ENCODE peak calls at places on chromosomes 6 and 20, in nine cellular contexts. A, P, Q, U, C, R, J, N and E are unnamed samples.

GRCh38 chr6:160974304-160974771 is 17.2 kb upstream of the MAP3K4 start:
- DNase-seq in A (peak), P (no peak), Q (peak), U (peak), C (peak), R (no peak), J (no peak), N (no peak), E (no peak)

GRCh38 chr6:159691133-159691962 is 1.7 kb downstream of the SOD2 start:
- DNase-seq in A (peak), P (no peak), Q (peak), U (peak), C (peak), R (peak), J (no peak), N (no peak), E (peak)

GRCh38 chr6:145272246-145272645 is 463.1 kb downstream of the EPM2A start:
- DNase-seq in A (no peak), P (no peak), Q (no peak), U (no peak), C (no peak), R (no peak), J (no peak), N (no peak), E (no peak)

GRCh38 chr20:20360464-20360863 is 7.4 kb upstream of the INSM1 start:
- DNase-seq in A (peak), P (no peak), Q (peak), U (peak), C (peak), R (peak), J (no peak), N (peak), E (peak)

GRCh38 chr6:436308-437041 is 44.9 kb downstream of the IRF4 start:
- DNase-seq in A (peak), P (no peak), Q (peak), U (no peak), C (peak), R (peak), J (no peak), N (no peak), E (no peak)

GRCh38 chr20:15496501-15497039 is 1076.7 kb downstream of the KIF16B start:
- DNase-seq in A (no peak), P (no peak), Q (no peak), U (no peak), C (no peak), R (no peak), J (no peak), N (no peak), E (no peak)

GRCh38 chr6:87747646-87748045 is 45.6 kb upstream of the AKIRIN2 start:
- DNase-seq in A (no peak), P (no peak), Q (no peak), U (no peak), C (no peak), R (peak), J (no peak), N (no peak), E (no peak)

GRCh38 chr6:108561742-108562502 is 1.2 kb downstream of the FOXO3 start:
- DNase-seq in A (no peak), P (peak), Q (no peak), U (peak), C (no peak), R (peak), J (no peak), N (no peak), E (no peak)

GRCh38 chr6:157989541-157990289 is 8.1 kb downstream of the SYNJ2 start:
- DNase-seq in A (peak), P (peak), Q (no peak), U (peak), C (peak), R (peak), J (no peak), N (no peak), E (no peak)

GRCh38 chr20:44728835-44729342 is 13.7 kb downstream of the CCN5 start:
- DNase-seq in A (peak), P (no peak), Q (no peak), U (peak), C (peak), R (peak), J (no peak), N (no peak), E (no peak)

GRCh38 chr20:23229989-23230388 is 120.6 kb upstream of the NXT1 start:
- DNase-seq in A (no peak), P (no peak), Q (no peak), U (no peak), C (no peak), R (no peak), J (no peak), N (no peak), E (no peak)

GRCh38 chr20:9059931-9060330 is 9.0 kb upstream of the PLCB4 start:
- DNase-seq in A (peak), P (no peak), Q (no peak), U (no peak), C (no peak), R (no peak), J (no peak), N (no peak), E (no peak)

GRCh38 chr6:144055121-144055931 is 40.0 kb downstream of the SF3B5 start:
- DNase-seq in A (no peak), P (no peak), Q (no peak), U (no peak), C (no peak), R (no peak), J (no peak), N (no peak), E (peak)

GRCh38 chr6:15793288-15793687 is 130.5 kb upstream of the DTNBP1 start:
- DNase-seq in A (peak), P (no peak), Q (peak), U (peak), C (peak), R (no peak), J (no peak), N (no peak), E (no peak)

GRCh38 chr6:38212579-38212978 is 393.1 kb downstream of the ZFAND3 start:
- DNase-seq in A (peak), P (no peak), Q (no peak), U (no peak), C (peak), R (no peak), J (no peak), N (no peak), E (no peak)

GRCh38 chr6:3617192-3617631 is 134.3 kb downstream of the PXDC1 start:
- DNase-seq in A (no peak), P (no peak), Q (no peak), U (no peak), C (no peak), R (no peak), J (no peak), N (no peak), E (no peak)

GRCh38 chr6:161228911-161229591 is 44.8 kb downstream of the AGPAT4 start:
- DNase-seq in A (peak), P (no peak), Q (peak), U (peak), C (peak), R (peak), J (no peak), N (no peak), E (peak)

GRCh38 chr6:43716099-43716498 is 28.5 kb upstream of the MRPS18A start:
- DNase-seq in A (peak), P (no peak), Q (no peak), U (no peak), C (peak), R (no peak), J (no peak), N (no peak), E (no peak)

GRCh38 chr6:12312736-12313135 is 22.6 kb downstream of the EDN1 start:
- DNase-seq in A (peak), P (no peak), Q (no peak), U (no peak), C (no peak), R (no peak), J (no peak), N (no peak), E (no peak)

GRCh38 chr6:136517002-136517401 is 33.2 kb downstream of the MAP7 start:
- DNase-seq in A (no peak), P (no peak), Q (no peak), U (peak), C (no peak), R (no peak), J (no peak), N (no peak), E (no peak)

GRCh38 chr6:110063864-110064263 is 85.8 kb downstream of the GPR6 start:
- DNase-seq in A (no peak), P (no peak), Q (no peak), U (no peak), C (no peak), R (peak), J (no peak), N (no peak), E (no peak)

GRCh38 chr6:160921095-160921494 is 70.5 kb upstream of the MAP3K4 start:
- DNase-seq in A (peak), P (no peak), Q (no peak), U (no peak), C (peak), R (no peak), J (no peak), N (no peak), E (no peak)

GRCh38 chr6:38131527-38131965 is 312.0 kb downstream of the ZFAND3 start:
- DNase-seq in A (peak), P (no peak), Q (peak), U (peak), C (peak), R (no peak), J (no peak), N (no peak), E (no peak)

GRCh38 chr6:145155411-145155810 is 579.9 kb downstream of the EPM2A start:
- DNase-seq in A (peak), P (no peak), Q (no peak), U (no peak), C (no peak), R (no peak), J (no peak), N (no peak), E (no peak)

GRCh38 chr20:63741354-63741675 is 1.7 kb downstream of the SLC2A4RG start:
- DNase-seq in A (no peak), P (no peak), Q (no peak), U (no peak), C (no peak), R (no peak), J (no peak), N (no peak), E (no peak)

GRCh38 chr6:41374618-41375590 is 39.5 kb downstream of the NCR2 start:
- DNase-seq in A (no peak), P (no peak), Q (no peak), U (no peak), C (no peak), R (no peak), J (no peak), N (no peak), E (no peak)

GRCh38 chr20:50200482-50201104 is 10.0 kb downstream of the CEBPB start:
- DNase-seq in A (no peak), P (no peak), Q (no peak), U (no peak), C (no peak), R (no peak), J (no peak), N (no peak), E (no peak)

GRCh38 chr6:72863106-72863505 is 241.2 kb downstream of the KCNQ5 start:
- DNase-seq in A (no peak), P (no peak), Q (no peak), U (no peak), C (no peak), R (no peak), J (no peak), N (no peak), E (no peak)

GRCh38 chr6:108736832-108737231 is 111.4 kb upstream of the ARMC2 start:
- DNase-seq in A (peak), P (no peak), Q (peak), U (peak), C (peak), R (peak), J (peak), N (no peak), E (no peak)

GRCh38 chr6:166489301-166490155 is 97.0 kb downstream of the RAMACL start:
- DNase-seq in A (no peak), P (no peak), Q (no peak), U (no peak), C (no peak), R (no peak), J (no peak), N (no peak), E (no peak)

GRCh38 chr20:20668639-20669038 is 43.8 kb downstream of the RALGAPA2 start:
- DNase-seq in A (peak), P (no peak), Q (no peak), U (no peak), C (peak), R (peak), J (no peak), N (peak), E (peak)

GRCh38 chr20:2767768-2768631 is 32.4 kb downstream of the CPXM1 start:
- DNase-seq in A (peak), P (no peak), Q (no peak), U (peak), C (peak), R (no peak), J (no peak), N (no peak), E (no peak)

GRCh38 chr6:160297310-160297709 is 38.7 kb upstream of the SLC22A2 start:
- DNase-seq in A (no peak), P (peak), Q (no peak), U (no peak), C (no peak), R (no peak), J (no peak), N (no peak), E (no peak)

GRCh38 chr20:21395666-21396044 is 1.7 kb downstream of the NKX2-4 start:
- DNase-seq in A (no peak), P (no peak), Q (no peak), U (no peak), C (no peak), R (no peak), J (no peak), N (no peak), E (peak)

GRCh38 chr6:166466178-166467122 is 83.7 kb upstream of the MPC1 start:
- DNase-seq in A (peak), P (no peak), Q (peak), U (peak), C (peak), R (no peak), J (no peak), N (no peak), E (no peak)

GRCh38 chr6:39932386-39932785 is 1.9 kb downstream of the MOCS1 start:
- DNase-seq in A (no peak), P (no peak), Q (no peak), U (no peak), C (no peak), R (no peak), J (no peak), N (no peak), E (no peak)

GRCh38 chr20:40993794-40994540 is 34.7 kb upstream of the TOP1 start:
- DNase-seq in A (peak), P (no peak), Q (no peak), U (no peak), C (no peak), R (no peak), J (no peak), N (no peak), E (no peak)

GRCh38 chr6:35599761-35600658 is 87.3 kb upstream of the TULP1 start:
- DNase-seq in A (no peak), P (no peak), Q (no peak), U (no peak), C (no peak), R (no peak), J (no peak), N (no peak), E (no peak)

GRCh38 chr6:35600659-35601125 is 88.0 kb upstream of the TULP1 start:
- DNase-seq in A (no peak), P (no peak), Q (no peak), U (no peak), C (peak), R (peak), J (no peak), N (no peak), E (no peak)

GRCh38 chr6:35602133-35602946 is 86.4 kb downstream of the FKBP5 start:
- DNase-seq in A (peak), P (no peak), Q (no peak), U (peak), C (peak), R (peak), J (no peak), N (no peak), E (no peak)

GRCh38 chr6:35603326-35604202 is 85.2 kb downstream of the FKBP5 start:
- DNase-seq in A (no peak), P (no peak), Q (no peak), U (no peak), C (peak), R (no peak), J (no peak), N (no peak), E (no peak)

GRCh38 chr6:35601331-35602132 is 87.2 kb downstream of the FKBP5 start:
- DNase-seq in A (peak), P (no peak), Q (peak), U (peak), C (peak), R (peak), J (no peak), N (no peak), E (peak)
- TF ChIP-seq CTCF in A (no peak), P (no peak), Q (no peak), U (no peak), C (no peak), R (no peak), J (no peak), N (no peak), E (no peak)

DNA sequence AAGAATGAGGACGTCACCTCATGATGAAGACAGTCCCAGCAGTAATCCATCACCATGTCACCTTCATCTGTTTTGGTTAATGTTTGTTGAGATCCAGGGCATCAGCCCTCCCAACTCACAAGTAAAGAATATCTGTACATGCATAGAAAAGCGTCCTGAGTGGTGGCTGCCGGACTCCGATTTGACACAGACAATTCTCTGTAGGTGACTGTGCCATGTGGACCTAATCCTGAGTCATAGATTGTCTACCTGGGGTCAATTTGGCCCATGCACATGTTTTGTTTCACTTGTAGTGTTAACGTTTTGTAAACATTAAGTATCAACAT is 168.4 kb upstream of the UST start:
- DNase-seq in A (no peak), P (no peak), Q (no peak), U (no peak), C (no peak), R (no peak), J (no peak), N (no peak), E (no peak)
- TF ChIP-seq CTCF in A (no peak), P (no peak), Q (no peak), U (peak), C (no peak), R (no peak), J (no peak), N (peak), E (no peak)

GRCh38 chr6:19204445-19204844 is 632.7 kb upstream of the ID4 start:
- DNase-seq in A (peak), P (no peak), Q (no peak), U (no peak), C (no peak), R (no peak), J (no peak), N (no peak), E (no peak)
- TF ChIP-seq CTCF in A (peak), P (no peak), Q (no peak), U (no peak), C (no peak), R (no peak), J (no peak), N (no peak), E (no peak)

DNA sequence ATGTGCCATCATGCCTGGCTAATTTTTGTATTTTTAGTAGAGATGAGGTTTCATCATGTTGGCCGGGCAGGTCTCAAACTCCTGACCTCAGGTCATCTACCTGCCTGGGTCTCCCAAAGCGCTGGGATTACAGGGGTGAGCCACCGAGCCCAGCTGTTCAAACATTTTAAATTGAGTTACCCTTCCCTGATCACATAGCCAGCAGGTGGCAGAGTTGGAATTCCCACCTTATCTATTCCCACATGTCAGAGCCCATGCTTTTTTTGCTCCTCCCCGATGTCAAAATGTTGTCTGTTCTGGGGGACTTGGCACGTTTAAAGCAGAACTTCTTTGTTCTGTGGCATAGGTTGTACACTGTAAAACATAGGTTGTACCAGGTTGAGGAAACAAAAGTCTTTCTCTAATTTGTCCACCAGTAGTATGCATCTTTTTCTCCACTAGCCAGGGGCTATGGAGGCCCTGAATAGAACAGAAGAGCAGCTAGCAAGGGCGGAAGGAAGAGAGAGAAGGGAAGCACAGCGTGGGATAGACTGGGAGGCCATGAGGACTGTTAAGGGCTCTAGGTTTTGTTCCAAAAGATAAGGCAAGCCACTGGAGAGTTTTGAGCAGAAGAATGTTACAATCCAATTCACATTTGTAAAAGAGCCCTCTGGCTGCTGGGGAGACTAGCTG is 7.3 kb upstream of the LBP start:
- DNase-seq in A (no peak), P (no peak), Q (no peak), U (peak), C (peak), R (no peak), J (no peak), N (no peak), E (no peak)
- TF ChIP-seq CTCF in A (peak), P (no peak), Q (no peak), U (no peak), C (peak), R (no peak), J (no peak), N (no peak), E (no peak)

GRCh38 chr6:61887425-61887824 is 398.6 kb downstream of the KHDRBS2 start:
- DNase-seq in A (no peak), P (no peak), Q (no peak), U (no peak), C (no peak), R (no peak), J (no peak), N (no peak), E (no peak)

GRCh38 chr6:61886608-61887259 is 399.3 kb downstream of the KHDRBS2 start:
- DNase-seq in A (no peak), P (no peak), Q (no peak), U (no peak), C (no peak), R (peak), J (no peak), N (no peak), E (no peak)
- TF ChIP-seq CTCF in A (no peak), P (no peak), Q (no peak), U (peak), C (no peak), R (peak), J (no peak), N (peak), E (no peak)

DNA sequence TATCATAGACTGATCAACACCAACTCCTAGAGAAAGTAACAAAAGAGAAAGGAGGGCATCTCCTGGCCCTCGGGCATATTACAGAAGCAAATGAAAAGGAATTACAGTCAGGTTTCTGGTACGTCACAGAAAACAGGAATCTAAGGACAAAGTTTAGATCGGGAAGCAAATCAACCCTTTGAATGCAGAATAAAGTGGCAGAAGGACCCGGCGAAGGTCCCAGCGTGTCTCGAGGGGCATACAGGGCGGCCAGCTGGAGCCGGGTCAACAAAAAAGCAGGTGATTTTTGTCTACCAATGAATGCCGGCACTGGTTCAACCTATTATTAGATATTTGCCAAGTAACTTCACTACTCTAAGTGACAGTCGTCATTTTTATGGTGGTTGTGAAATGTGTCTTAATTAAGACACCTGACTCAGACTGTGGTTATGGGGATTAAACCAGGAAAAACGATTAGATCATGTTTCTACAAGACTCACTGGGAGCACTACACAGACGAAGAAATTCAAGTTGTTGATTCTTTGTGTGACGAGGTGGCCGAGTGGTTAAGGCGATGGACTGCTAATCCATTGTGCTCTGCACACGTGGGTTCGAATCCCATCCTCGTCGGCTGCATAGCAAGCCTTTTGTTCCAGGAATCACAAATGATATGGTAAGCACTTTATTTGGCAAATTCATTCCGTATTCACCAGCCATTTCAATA is 12.4 kb upstream of the ZSCAN9 start:
- DNase-seq in A (peak), P (peak), Q (peak), U (peak), C (peak), R (peak), J (no peak), N (no peak), E (peak)
- TF ChIP-seq CTCF in A (peak), P (no peak), Q (peak), U (peak), C (no peak), R (no peak), J (no peak), N (no peak), E (peak)